ENCODE peak calls at places on chromosomes 12 and 14, in six cellular contexts. Q, I, H, N, X and B are unnamed samples.

GRCh38 chr12:113299619-113300237 is 35.2 kb downstream of the SLC8B1 start:
- DNase-seq in Q (peak), I (peak), H (peak), N (no peak), X (peak), B (peak)

GRCh38 chr14:100608586-100609330 is 21.5 kb upstream of the BEGAIN start:
- DNase-seq in Q (no peak), I (no peak), H (no peak), N (no peak), X (no peak), B (no peak)

GRCh38 chr14:61438860-61439765 is 117.7 kb downstream of the PRKCH start:
- DNase-seq in Q (no peak), I (peak), H (no peak), N (no peak), X (peak), B (peak)

GRCh38 chr14:101350710-101351109 is 210.6 kb upstream of the DIO3 start:
- DNase-seq in Q (peak), I (no peak), H (no peak), N (no peak), X (peak), B (no peak)

GRCh38 chr14:92564361-92565039 is 50.9 kb downstream of the RIN3 start:
- DNase-seq in Q (no peak), I (no peak), H (no peak), N (no peak), X (no peak), B (no peak)

GRCh38 chr14:64294672-64295413 is 672 bp upstream of the ESR2 start:
- DNase-seq in Q (peak), I (no peak), H (peak), N (peak), X (peak), B (peak)

GRCh38 chr12:116317986-116318737 is 40.7 kb upstream of the MED13L start:
- DNase-seq in Q (no peak), I (no peak), H (no peak), N (no peak), X (no peak), B (peak)

GRCh38 chr12:11576104-11576503 is 73.4 kb upstream of the ETV6 start:
- DNase-seq in Q (no peak), I (peak), H (peak), N (no peak), X (peak), B (peak)